ENCODE peak calls at places on chromosomes 7 and 10, in eight cellular contexts. One of them, this sample, is unnamed.

GRCh38 chr7:27095897-27096755 is at the start of gene HOXA1:
- DNase-seq in cardiac muscle cell: peak; percentile 66
- DNase-seq in HCT116: peak; percentile 80
- DNase-seq in Caco-2: peak; percentile 93
- DNase-seq in GM20000: peak; percentile 97
- DNase-seq in stimulated activated CD4-positive, alpha-beta T cell treated with anti-CD3 and anti-CD28 coated beads, Interleukin-15, amount 100 ng/mL, for 24 hours: peak; percentile 82
- DNase-seq in astrocyte of the spinal cord: peak; percentile 96
- DNase-seq in IMR-90: peak; percentile 95
- DNase-seq in this sample: peak; percentile 96

GRCh38 chr7:50400114-50400513 is 50.0 kb downstream of the FIGNL1 start:
- DNase-seq in cardiac muscle cell: no peak
- DNase-seq in HCT116: no peak
- DNase-seq in Caco-2: no peak
- DNase-seq in GM20000: no peak
- DNase-seq in stimulated activated CD4-positive, alpha-beta T cell treated with anti-CD3 and anti-CD28 coated beads, Interleukin-15, amount 100 ng/mL, for 24 hours: no peak
- DNase-seq in astrocyte of the spinal cord: no peak
- DNase-seq in IMR-90: no peak
- DNase-seq in this sample: no peak

GRCh38 chr7:134625571-134625970 is 21.1 kb upstream of the BPGM start:
- DNase-seq in cardiac muscle cell: no peak
- DNase-seq in HCT116: no peak
- DNase-seq in Caco-2: no peak
- DNase-seq in GM20000: no peak
- DNase-seq in stimulated activated CD4-positive, alpha-beta T cell treated with anti-CD3 and anti-CD28 coated beads, Interleukin-15, amount 100 ng/mL, for 24 hours: no peak
- DNase-seq in astrocyte of the spinal cord: peak; percentile 73
- DNase-seq in IMR-90: peak; percentile 93
- DNase-seq in this sample: peak; percentile 73

GRCh38 chr7:101900103-101900502 is 82.7 kb downstream of the CUX1 start:
- DNase-seq in cardiac muscle cell: no peak
- DNase-seq in HCT116: no peak
- DNase-seq in Caco-2: no peak
- DNase-seq in GM20000: no peak
- DNase-seq in stimulated activated CD4-positive, alpha-beta T cell treated with anti-CD3 and anti-CD28 coated beads, Interleukin-15, amount 100 ng/mL, for 24 hours: no peak
- DNase-seq in astrocyte of the spinal cord: no peak
- DNase-seq in IMR-90: no peak
- DNase-seq in this sample: no peak

GRCh38 chr10:48496831-48497792 is 107.8 kb downstream of the ARHGAP22 start:
- DNase-seq in cardiac muscle cell: no peak
- DNase-seq in HCT116: no peak
- DNase-seq in Caco-2: no peak
- DNase-seq in GM20000: no peak
- DNase-seq in stimulated activated CD4-positive, alpha-beta T cell treated with anti-CD3 and anti-CD28 coated beads, Interleukin-15, amount 100 ng/mL, for 24 hours: no peak
- DNase-seq in astrocyte of the spinal cord: peak; percentile 76
- DNase-seq in IMR-90: peak; percentile 78
- DNase-seq in this sample: peak; percentile 61

GRCh38 chr10:100858742-100859141 is 54.0 kb upstream of the SLF2 start:
- DNase-seq in cardiac muscle cell: no peak
- DNase-seq in HCT116: no peak
- DNase-seq in Caco-2: no peak
- DNase-seq in GM20000: no peak
- DNase-seq in stimulated activated CD4-positive, alpha-beta T cell treated with anti-CD3 and anti-CD28 coated beads, Interleukin-15, amount 100 ng/mL, for 24 hours: no peak
- DNase-seq in astrocyte of the spinal cord: no peak
- DNase-seq in IMR-90: no peak
- DNase-seq in this sample: no peak

GRCh38 chr10:84469470-84469869 is 141.1 kb downstream of the CCSER2 start:
- DNase-seq in cardiac muscle cell: no peak
- DNase-seq in HCT116: no peak
- DNase-seq in Caco-2: no peak
- DNase-seq in GM20000: no peak
- DNase-seq in stimulated activated CD4-positive, alpha-beta T cell treated with anti-CD3 and anti-CD28 coated beads, Interleukin-15, amount 100 ng/mL, for 24 hours: no peak
- DNase-seq in astrocyte of the spinal cord: no peak
- DNase-seq in IMR-90: no peak
- DNase-seq in this sample: peak; percentile 22

GRCh38 chr10:108789911-108790310 is 1133.4 kb downstream of the XPNPEP1 start:
- DNase-seq in cardiac muscle cell: no peak
- DNase-seq in HCT116: no peak
- DNase-seq in Caco-2: no peak
- DNase-seq in GM20000: no peak
- DNase-seq in stimulated activated CD4-positive, alpha-beta T cell treated with anti-CD3 and anti-CD28 coated beads, Interleukin-15, amount 100 ng/mL, for 24 hours: no peak
- DNase-seq in astrocyte of the spinal cord: peak; percentile 71
- DNase-seq in IMR-90: peak; percentile 60
- DNase-seq in this sample: peak; percentile 25

GRCh38 chr7:156191090-156191489 is 378.8 kb upstream of the SHH start:
- DNase-seq in cardiac muscle cell: no peak
- DNase-seq in HCT116: no peak
- DNase-seq in Caco-2: no peak
- DNase-seq in GM20000: no peak
- DNase-seq in stimulated activated CD4-positive, alpha-beta T cell treated with anti-CD3 and anti-CD28 coated beads, Interleukin-15, amount 100 ng/mL, for 24 hours: no peak
- DNase-seq in astrocyte of the spinal cord: no peak
- DNase-seq in IMR-90: no peak
- DNase-seq in this sample: no peak

GRCh38 chr7:148699024-148699771 is 495 bp downstream of the CUL1 start:
- DNase-seq in cardiac muscle cell: peak; percentile 78
- DNase-seq in HCT116: no peak
- DNase-seq in Caco-2: peak; percentile 85
- DNase-seq in GM20000: peak; percentile 73
- DNase-seq in stimulated activated CD4-positive, alpha-beta T cell treated with anti-CD3 and anti-CD28 coated beads, Interleukin-15, amount 100 ng/mL, for 24 hours: peak; percentile 76
- DNase-seq in astrocyte of the spinal cord: peak; percentile 33
- DNase-seq in IMR-90: peak; percentile 45
- DNase-seq in this sample: peak; percentile 72